ENCODE peak calls at places on chromosomes 1 and 21, in nine cellular contexts. V, D, W, B, H, X, Y, A and Q are unnamed samples.

GRCh38 chr1:198701766-198702539 is 63.1 kb downstream of the PTPRC start:
- DNase-seq in V (no peak), D (no peak), W (no peak), B (no peak), H (no peak), X (no peak), Y (no peak), A (no peak), Q (no peak)

GRCh38 chr1:2003564-2004131 is at the start of gene CFAP74:
- DNase-seq in V (no peak), D (peak; percentile 55), W (no peak), B (no peak), H (no peak), X (peak; percentile 70), Y (peak; percentile 38), A (no peak), Q (no peak)

GRCh38 chr1:21534674-21535378 is 25.6 kb downstream of the ALPL start:
- DNase-seq in V (no peak), D (peak; percentile 79), W (no peak), B (no peak), H (no peak), X (no peak), Y (peak; percentile 43), A (no peak), Q (no peak)

GRCh38 chr1:157956754-157957153 is 36.7 kb upstream of the KIRREL1 start:
- DNase-seq in V (no peak), D (no peak), W (no peak), B (no peak), H (no peak), X (no peak), Y (no peak), A (no peak), Q (no peak)

GRCh38 chr1:190373705-190374336 is 103.8 kb downstream of the BRINP3 start:
- DNase-seq in V (no peak), D (peak; percentile 49), W (no peak), B (no peak), H (no peak), X (no peak), Y (no peak), A (no peak), Q (no peak)

GRCh38 chr1:47521034-47521871 is 83.4 kb downstream of the FOXD2 start:
- DNase-seq in V (no peak), D (no peak), W (no peak), B (no peak), H (no peak), X (no peak), Y (no peak), A (no peak), Q (no peak)

GRCh38 chr21:37249112-37249904 is 17.8 kb downstream of the VPS26C start:
- DNase-seq in V (no peak), D (no peak), W (no peak), B (no peak), H (no peak), X (no peak), Y (no peak), A (no peak), Q (no peak)

GRCh38 chr1:44411861-44412260 is 6.8 kb downstream of the RNF220 start:
- DNase-seq in V (no peak), D (no peak), W (no peak), B (no peak), H (no peak), X (no peak), Y (no peak), A (no peak), Q (no peak)

GRCh38 chr1:114558548-114558947 is 22.9 kb downstream of the BCAS2 start:
- DNase-seq in V (no peak), D (peak; percentile 28), W (no peak), B (no peak), H (no peak), X (no peak), Y (no peak), A (no peak), Q (no peak)
- TF ChIP-seq CTCF in V (peak; percentile 40), D (peak; percentile 36), W (peak; percentile 12), B (peak; percentile 21), H (peak; percentile 12), X (peak; percentile 56), Y (no peak), A (no peak), Q (peak; percentile 48)

GRCh38 chr1:205227584-205228006 is at the start of gene TMCC2:
- DNase-seq in V (peak; percentile 90), D (peak; percentile 91), W (peak; percentile 66), B (peak; percentile 94), H (no peak), X (peak; percentile 83), Y (peak; percentile 88), A (peak; percentile 93), Q (peak; percentile 68)
- TF ChIP-seq CTCF in V (no peak), D (no peak), W (peak; percentile 9), B (no peak), H (no peak), X (no peak), Y (no peak), A (peak; percentile 28), Q (no peak)

GRCh38 chr21:31566611-31567010 is 92.9 kb upstream of the SOD1 start:
- DNase-seq in V (no peak), D (no peak), W (no peak), B (peak; percentile 61), H (no peak), X (no peak), Y (no peak), A (no peak), Q (no peak)

GRCh38 chr21:31564439-31564838 is 95.1 kb upstream of the SOD1 start:
- DNase-seq in V (no peak), D (peak; percentile 11), W (no peak), B (no peak), H (no peak), X (no peak), Y (no peak), A (no peak), Q (no peak)

GRCh38 chr21:31570824-31571425 is 88.6 kb upstream of the SOD1 start:
- DNase-seq in V (no peak), D (no peak), W (no peak), B (no peak), H (no peak), X (no peak), Y (no peak), A (no peak), Q (no peak)

GRCh38 chr21:31560479-31560878 is 99.0 kb upstream of the SOD1 start:
- DNase-seq in V (no peak), D (no peak), W (no peak), B (no peak), H (no peak), X (no peak), Y (no peak), A (no peak), Q (no peak)

GRCh38 chr21:31566061-31566460 is 93.4 kb upstream of the SOD1 start:
- DNase-seq in V (no peak), D (peak; percentile 14), W (no peak), B (no peak), H (no peak), X (no peak), Y (no peak), A (no peak), Q (no peak)
- TF ChIP-seq CTCF in V (peak; percentile 13), D (peak; percentile 24), W (no peak), B (no peak), H (no peak), X (peak; percentile 25), Y (no peak), A (no peak), Q (no peak)

GRCh38 chr1:6271001-6271400 is 10.1 kb upstream of the GPR153 start:
- DNase-seq in V (no peak), D (no peak), W (no peak), B (no peak), H (no peak), X (no peak), Y (no peak), A (no peak), Q (no peak)

GRCh38 chr1:6274102-6274501 is 13.2 kb upstream of the GPR153 start:
- DNase-seq in V (no peak), D (no peak), W (no peak), B (no peak), H (no peak), X (no peak), Y (no peak), A (no peak), Q (no peak)

GRCh38 chr1:6273380-6273891 is 12.5 kb upstream of the GPR153 start:
- DNase-seq in V (no peak), D (peak; percentile 26), W (peak; percentile 13), B (no peak), H (peak; percentile 23), X (no peak), Y (no peak), A (peak; percentile 67), Q (no peak)

GRCh38 chr1:6271554-6271953 is 10.7 kb upstream of the GPR153 start:
- DNase-seq in V (no peak), D (no peak), W (no peak), B (no peak), H (no peak), X (no peak), Y (no peak), A (no peak), Q (no peak)

GRCh38 chr1:6272476-6273270 is 11.8 kb upstream of the GPR153 start:
- DNase-seq in V (no peak), D (no peak), W (no peak), B (no peak), H (no peak), X (no peak), Y (no peak), A (no peak), Q (no peak)
- TF ChIP-seq CTCF in V (no peak), D (no peak), W (peak; percentile 23), B (no peak), H (peak; percentile 20), X (peak; percentile 12), Y (no peak), A (no peak), Q (no peak)